ENCODE peak calls at places on chromosome 15, in five cellular contexts. One of them, this sample, is unnamed.

GRCh38 chr15:89230277-89230676 is 8.9 kb upstream of the RLBP1 start:
- DNase-seq in activated naive CD4-positive, alpha-beta T cell treated with anti-CD3 and anti-CD28 coated beads, Interleukin-2, amount 10 ng/mL, durations not matched to agents 7 days and 5 days: no peak
- DNase-seq in T-helper 17 cell: no peak
- DNase-seq in breast epithelium: no peak
- DNase-seq in MG63: no peak
- DNase-seq in this sample: no peak

GRCh38 chr15:55823191-55823670 is 80.3 kb upstream of the PRTG start:
- DNase-seq in MG63: no peak
- DNase-seq in activated naive CD4-positive, alpha-beta T cell treated with anti-CD3 and anti-CD28 coated beads, Interleukin-2, amount 10 ng/mL, durations not matched to agents 7 days and 5 days: no peak
- DNase-seq in breast epithelium: no peak
- DNase-seq in T-helper 17 cell: no peak
- DNase-seq in this sample: peak

GRCh38 chr15:25671132-25671531 is 192.0 kb downstream of the ATP10A start:
- DNase-seq in MG63: no peak
- DNase-seq in breast epithelium: no peak
- DNase-seq in T-helper 17 cell: no peak
- DNase-seq in activated naive CD4-positive, alpha-beta T cell treated with anti-CD3 and anti-CD28 coated beads, Interleukin-2, amount 10 ng/mL, durations not matched to agents 7 days and 5 days: no peak
- DNase-seq in this sample: peak

GRCh38 chr15:83106994-83107840 is at the start of gene TM6SF1:
- DNase-seq in MG63: peak
- DNase-seq in activated naive CD4-positive, alpha-beta T cell treated with anti-CD3 and anti-CD28 coated beads, Interleukin-2, amount 10 ng/mL, durations not matched to agents 7 days and 5 days: peak
- DNase-seq in T-helper 17 cell: no peak
- DNase-seq in breast epithelium: no peak
- DNase-seq in this sample: no peak

GRCh38 chr15:48647963-48648362 is 2.5 kb upstream of the FBN1 start:
- DNase-seq in activated naive CD4-positive, alpha-beta T cell treated with anti-CD3 and anti-CD28 coated beads, Interleukin-2, amount 10 ng/mL, durations not matched to agents 7 days and 5 days: no peak
- DNase-seq in MG63: peak
- DNase-seq in T-helper 17 cell: no peak
- DNase-seq in breast epithelium: no peak
- DNase-seq in this sample: peak

GRCh38 chr15:57003418-57003817 is 85.0 kb downstream of the TCF12 start:
- DNase-seq in activated naive CD4-positive, alpha-beta T cell treated with anti-CD3 and anti-CD28 coated beads, Interleukin-2, amount 10 ng/mL, durations not matched to agents 7 days and 5 days: no peak
- DNase-seq in T-helper 17 cell: no peak
- DNase-seq in MG63: peak
- DNase-seq in breast epithelium: no peak
- DNase-seq in this sample: peak

GRCh38 chr15:77702211-77702957 is 69.7 kb upstream of the LINGO1 start:
- DNase-seq in T-helper 17 cell: no peak
- DNase-seq in breast epithelium: no peak
- DNase-seq in MG63: peak
- DNase-seq in activated naive CD4-positive, alpha-beta T cell treated with anti-CD3 and anti-CD28 coated beads, Interleukin-2, amount 10 ng/mL, durations not matched to agents 7 days and 5 days: peak
- DNase-seq in this sample: no peak

GRCh38 chr15:87609474-87609873 is 647.1 kb downstream of the NTRK3 start:
- DNase-seq in MG63: peak
- DNase-seq in T-helper 17 cell: no peak
- DNase-seq in breast epithelium: no peak
- DNase-seq in activated naive CD4-positive, alpha-beta T cell treated with anti-CD3 and anti-CD28 coated beads, Interleukin-2, amount 10 ng/mL, durations not matched to agents 7 days and 5 days: no peak
- DNase-seq in this sample: peak

GRCh38 chr15:83613146-83613635 is 40.7 kb upstream of the ADAMTSL3 start:
- DNase-seq in breast epithelium: no peak
- DNase-seq in MG63: no peak
- DNase-seq in T-helper 17 cell: no peak
- DNase-seq in activated naive CD4-positive, alpha-beta T cell treated with anti-CD3 and anti-CD28 coated beads, Interleukin-2, amount 10 ng/mL, durations not matched to agents 7 days and 5 days: no peak
- DNase-seq in this sample: no peak

GRCh38 chr15:95687056-95687455 is 643.4 kb upstream of the NR2F2 start:
- DNase-seq in MG63: no peak
- DNase-seq in breast epithelium: no peak
- DNase-seq in activated naive CD4-positive, alpha-beta T cell treated with anti-CD3 and anti-CD28 coated beads, Interleukin-2, amount 10 ng/mL, durations not matched to agents 7 days and 5 days: no peak
- DNase-seq in T-helper 17 cell: no peak
- DNase-seq in this sample: no peak

GRCh38 chr15:82864967-82865366 is 55.5 kb downstream of the WHAMM start:
- DNase-seq in T-helper 17 cell: no peak
- DNase-seq in breast epithelium: no peak
- DNase-seq in MG63: no peak
- DNase-seq in activated naive CD4-positive, alpha-beta T cell treated with anti-CD3 and anti-CD28 coated beads, Interleukin-2, amount 10 ng/mL, durations not matched to agents 7 days and 5 days: no peak
- DNase-seq in this sample: no peak

GRCh38 chr15:90087454-90088154 is 14.7 kb downstream of the IDH2 start:
- DNase-seq in activated naive CD4-positive, alpha-beta T cell treated with anti-CD3 and anti-CD28 coated beads, Interleukin-2, amount 10 ng/mL, durations not matched to agents 7 days and 5 days: peak
- DNase-seq in T-helper 17 cell: no peak
- DNase-seq in MG63: peak
- DNase-seq in breast epithelium: no peak
- DNase-seq in this sample: peak

GRCh38 chr15:80416702-80417101 is 12.5 kb downstream of the ARNT2 start:
- DNase-seq in activated naive CD4-positive, alpha-beta T cell treated with anti-CD3 and anti-CD28 coated beads, Interleukin-2, amount 10 ng/mL, durations not matched to agents 7 days and 5 days: no peak
- DNase-seq in breast epithelium: no peak
- DNase-seq in MG63: no peak
- DNase-seq in T-helper 17 cell: no peak
- DNase-seq in this sample: no peak

GRCh38 chr15:31102049-31102321 is 460 bp upstream of the TRPM1 start:
- DNase-seq in MG63: no peak
- DNase-seq in activated naive CD4-positive, alpha-beta T cell treated with anti-CD3 and anti-CD28 coated beads, Interleukin-2, amount 10 ng/mL, durations not matched to agents 7 days and 5 days: no peak
- DNase-seq in T-helper 17 cell: no peak
- DNase-seq in breast epithelium: no peak
- DNase-seq in this sample: no peak

GRCh38 chr15:39645138-39645975 is 64.5 kb downstream of the THBS1 start:
- DNase-seq in breast epithelium: no peak
- DNase-seq in activated naive CD4-positive, alpha-beta T cell treated with anti-CD3 and anti-CD28 coated beads, Interleukin-2, amount 10 ng/mL, durations not matched to agents 7 days and 5 days: no peak
- DNase-seq in MG63: no peak
- DNase-seq in T-helper 17 cell: no peak
- DNase-seq in this sample: no peak

GRCh38 chr15:87355946-87356345 is 900.6 kb downstream of the NTRK3 start:
- DNase-seq in activated naive CD4-positive, alpha-beta T cell treated with anti-CD3 and anti-CD28 coated beads, Interleukin-2, amount 10 ng/mL, durations not matched to agents 7 days and 5 days: no peak
- DNase-seq in T-helper 17 cell: no peak
- DNase-seq in MG63: no peak
- DNase-seq in breast epithelium: no peak
- DNase-seq in this sample: no peak

GRCh38 chr15:43209059-43209824 is 11.6 kb downstream of the EPB42 start:
- DNase-seq in T-helper 17 cell: no peak
- DNase-seq in activated naive CD4-positive, alpha-beta T cell treated with anti-CD3 and anti-CD28 coated beads, Interleukin-2, amount 10 ng/mL, durations not matched to agents 7 days and 5 days: no peak
- DNase-seq in breast epithelium: no peak
- DNase-seq in MG63: peak
- DNase-seq in this sample: peak

GRCh38 chr15:35115155-35115725 is 30.1 kb upstream of the NANOGP8 start:
- DNase-seq in MG63: no peak
- DNase-seq in T-helper 17 cell: no peak
- DNase-seq in breast epithelium: no peak
- DNase-seq in activated naive CD4-positive, alpha-beta T cell treated with anti-CD3 and anti-CD28 coated beads, Interleukin-2, amount 10 ng/mL, durations not matched to agents 7 days and 5 days: no peak
- DNase-seq in this sample: peak

GRCh38 chr15:32818758-32819405 is 101.1 kb downstream of the GREM1 start:
- DNase-seq in MG63: no peak
- DNase-seq in T-helper 17 cell: no peak
- DNase-seq in breast epithelium: no peak
- DNase-seq in activated naive CD4-positive, alpha-beta T cell treated with anti-CD3 and anti-CD28 coated beads, Interleukin-2, amount 10 ng/mL, durations not matched to agents 7 days and 5 days: no peak
- DNase-seq in this sample: no peak

GRCh38 chr15:64111679-64112050 is 15.9 kb downstream of the SNX1 start:
- DNase-seq in activated naive CD4-positive, alpha-beta T cell treated with anti-CD3 and anti-CD28 coated beads, Interleukin-2, amount 10 ng/mL, durations not matched to agents 7 days and 5 days: no peak
- DNase-seq in T-helper 17 cell: no peak
- DNase-seq in MG63: no peak
- DNase-seq in breast epithelium: no peak
- DNase-seq in this sample: no peak

GRCh38 chr15:100186366-100186765 is 155.4 kb downstream of the ADAMTS17 start:
- DNase-seq in MG63: no peak
- DNase-seq in T-helper 17 cell: no peak
- DNase-seq in breast epithelium: no peak
- DNase-seq in activated naive CD4-positive, alpha-beta T cell treated with anti-CD3 and anti-CD28 coated beads, Interleukin-2, amount 10 ng/mL, durations not matched to agents 7 days and 5 days: no peak
- DNase-seq in this sample: no peak

GRCh38 chr15:73328149-73328820 is 40.5 kb downstream of the HCN4 start:
- DNase-seq in MG63: no peak
- DNase-seq in breast epithelium: no peak
- DNase-seq in T-helper 17 cell: no peak
- DNase-seq in activated naive CD4-positive, alpha-beta T cell treated with anti-CD3 and anti-CD28 coated beads, Interleukin-2, amount 10 ng/mL, durations not matched to agents 7 days and 5 days: no peak
- DNase-seq in this sample: no peak

GRCh38 chr15:100722551-100723322 is 120.3 kb downstream of the ASB7 start:
- DNase-seq in T-helper 17 cell: no peak
- DNase-seq in MG63: no peak
- DNase-seq in activated naive CD4-positive, alpha-beta T cell treated with anti-CD3 and anti-CD28 coated beads, Interleukin-2, amount 10 ng/mL, durations not matched to agents 7 days and 5 days: no peak
- DNase-seq in breast epithelium: peak
- DNase-seq in this sample: no peak

GRCh38 chr15:89322822-89323221 is 11.8 kb downstream of the POLG start:
- DNase-seq in breast epithelium: no peak
- DNase-seq in activated naive CD4-positive, alpha-beta T cell treated with anti-CD3 and anti-CD28 coated beads, Interleukin-2, amount 10 ng/mL, durations not matched to agents 7 days and 5 days: no peak
- DNase-seq in T-helper 17 cell: no peak
- DNase-seq in MG63: no peak
- DNase-seq in this sample: no peak

GRCh38 chr15:59958288-59958687 is 45.8 kb upstream of the FOXB1 start:
- DNase-seq in activated naive CD4-positive, alpha-beta T cell treated with anti-CD3 and anti-CD28 coated beads, Interleukin-2, amount 10 ng/mL, durations not matched to agents 7 days and 5 days: no peak
- DNase-seq in MG63: no peak
- DNase-seq in T-helper 17 cell: no peak
- DNase-seq in breast epithelium: no peak
- DNase-seq in this sample: no peak

GRCh38 chr15:41951571-41951970 is 20.8 kb downstream of the EHD4 start:
- DNase-seq in breast epithelium: no peak
- DNase-seq in MG63: no peak
- DNase-seq in T-helper 17 cell: no peak
- DNase-seq in activated naive CD4-positive, alpha-beta T cell treated with anti-CD3 and anti-CD28 coated beads, Interleukin-2, amount 10 ng/mL, durations not matched to agents 7 days and 5 days: no peak
- DNase-seq in this sample: no peak